ENCODE peak calls at places on chromosomes 12 and 14, in nine cellular contexts. One of them, this sample, is unnamed.

GRCh38 chr14:55609681-55610080 is 29.7 kb downstream of the KTN1 start:
- DNase-seq in endothelial cell of umbilical vein: peak; percentile 49
- DNase-seq in K562: no peak
- DNase-seq in A549: no peak
- DNase-seq in SK-N-SH: no peak
- DNase-seq in HCT116: no peak
- DNase-seq in HepG2: peak; percentile 13
- DNase-seq in H1: no peak
- DNase-seq in GM12878: no peak
- DNase-seq in this sample: no peak

GRCh38 chr14:105605501-105606304 is 79.3 kb downstream of the TMEM121 start:
- DNase-seq in endothelial cell of umbilical vein: no peak
- DNase-seq in K562: no peak
- DNase-seq in A549: no peak
- DNase-seq in SK-N-SH: no peak
- DNase-seq in HCT116: no peak
- DNase-seq in HepG2: no peak
- DNase-seq in H1: no peak
- DNase-seq in GM12878: no peak
- DNase-seq in this sample: no peak

GRCh38 chr12:30197392-30198047 is 413.8 kb upstream of the TMTC1 start:
- DNase-seq in endothelial cell of umbilical vein: no peak
- DNase-seq in K562: no peak
- DNase-seq in A549: no peak
- DNase-seq in SK-N-SH: no peak
- DNase-seq in HCT116: no peak
- DNase-seq in HepG2: no peak
- DNase-seq in H1: no peak
- DNase-seq in GM12878: no peak
- DNase-seq in this sample: no peak

GRCh38 chr12:71599213-71599612 is 64.4 kb downstream of the ZFC3H1 start:
- DNase-seq in endothelial cell of umbilical vein: no peak
- DNase-seq in K562: no peak
- DNase-seq in A549: no peak
- DNase-seq in SK-N-SH: no peak
- DNase-seq in HCT116: no peak
- DNase-seq in HepG2: no peak
- DNase-seq in H1: no peak
- DNase-seq in GM12878: no peak
- DNase-seq in this sample: no peak

GRCh38 chr12:93174473-93174872 is 203.3 kb upstream of the NUDT4 start:
- DNase-seq in endothelial cell of umbilical vein: no peak
- DNase-seq in K562: no peak
- DNase-seq in A549: no peak
- DNase-seq in SK-N-SH: no peak
- DNase-seq in HCT116: no peak
- DNase-seq in HepG2: no peak
- DNase-seq in H1: no peak
- DNase-seq in GM12878: no peak
- DNase-seq in this sample: peak; percentile 31

GRCh38 chr14:100874411-100875091 is 29.0 kb downstream of the RTL1 start:
- DNase-seq in endothelial cell of umbilical vein: no peak
- DNase-seq in K562: no peak
- DNase-seq in A549: no peak
- DNase-seq in SK-N-SH: no peak
- DNase-seq in HCT116: no peak
- DNase-seq in HepG2: no peak
- DNase-seq in H1: no peak
- DNase-seq in GM12878: no peak
- DNase-seq in this sample: no peak

GRCh38 chr14:24243336-24243836 is 963 bp upstream of the TINF2 start:
- DNase-seq in endothelial cell of umbilical vein: no peak
- DNase-seq in K562: no peak
- DNase-seq in A549: no peak
- DNase-seq in SK-N-SH: no peak
- DNase-seq in HCT116: no peak
- DNase-seq in HepG2: peak; percentile 72
- DNase-seq in H1: no peak
- DNase-seq in GM12878: no peak
- DNase-seq in this sample: peak; percentile 74

GRCh38 chr14:21014761-21015190 is 10.1 kb downstream of the NDRG2 start:
- DNase-seq in endothelial cell of umbilical vein: peak; percentile 83
- DNase-seq in K562: peak; percentile 61
- DNase-seq in A549: peak; percentile 76
- DNase-seq in SK-N-SH: peak; percentile 75
- DNase-seq in HCT116: peak; percentile 80
- DNase-seq in HepG2: peak; percentile 94
- DNase-seq in H1: peak; percentile 82
- DNase-seq in GM12878: peak; percentile 25
- DNase-seq in this sample: peak; percentile 87

GRCh38 chr14:34943506-34943905 is 39.3 kb upstream of the SRP54 start:
- DNase-seq in endothelial cell of umbilical vein: no peak
- DNase-seq in K562: no peak
- DNase-seq in A549: no peak
- DNase-seq in SK-N-SH: no peak
- DNase-seq in HCT116: no peak
- DNase-seq in HepG2: no peak
- DNase-seq in H1: no peak
- DNase-seq in GM12878: no peak
- DNase-seq in this sample: no peak

GRCh38 chr14:53744846-53745245 is 211.8 kb downstream of the BMP4 start:
- DNase-seq in endothelial cell of umbilical vein: no peak
- DNase-seq in K562: no peak
- DNase-seq in A549: no peak
- DNase-seq in SK-N-SH: no peak
- DNase-seq in HCT116: no peak
- DNase-seq in HepG2: peak; percentile 23
- DNase-seq in H1: no peak
- DNase-seq in GM12878: no peak
- DNase-seq in this sample: no peak

GRCh38 chr12:95634622-95635621 is 83.6 kb upstream of the USP44 start:
- DNase-seq in endothelial cell of umbilical vein: peak; percentile 100
- DNase-seq in K562: no peak
- DNase-seq in A549: no peak
- DNase-seq in SK-N-SH: no peak
- DNase-seq in HCT116: no peak
- DNase-seq in HepG2: peak; percentile 82
- DNase-seq in H1: no peak
- DNase-seq in GM12878: no peak
- DNase-seq in this sample: no peak

GRCh38 chr12:53053223-53054111 is 3.6 kb downstream of the TNS2 start:
- DNase-seq in endothelial cell of umbilical vein: peak; percentile 34
- DNase-seq in K562: no peak
- DNase-seq in A549: no peak
- DNase-seq in SK-N-SH: no peak
- DNase-seq in HCT116: peak; percentile 73
- DNase-seq in HepG2: peak; percentile 77
- DNase-seq in H1: no peak
- DNase-seq in GM12878: no peak
- DNase-seq in this sample: peak; percentile 52

GRCh38 chr14:23123419-23123818 is 4.4 kb upstream of the CEBPE start:
- DNase-seq in endothelial cell of umbilical vein: no peak
- DNase-seq in K562: peak; percentile 57
- DNase-seq in A549: no peak
- DNase-seq in SK-N-SH: peak; percentile 57
- DNase-seq in HCT116: no peak
- DNase-seq in HepG2: no peak
- DNase-seq in H1: no peak
- DNase-seq in GM12878: no peak
- DNase-seq in this sample: no peak

GRCh38 chr14:65057704-65058103 is 44.6 kb downstream of the MAX start:
- DNase-seq in endothelial cell of umbilical vein: no peak
- DNase-seq in K562: no peak
- DNase-seq in A549: no peak
- DNase-seq in SK-N-SH: no peak
- DNase-seq in HCT116: no peak
- DNase-seq in HepG2: no peak
- DNase-seq in H1: no peak
- DNase-seq in GM12878: no peak
- DNase-seq in this sample: no peak

GRCh38 chr12:48934312-48934706 is 9.0 kb upstream of the FKBP11 start:
- DNase-seq in endothelial cell of umbilical vein: no peak
- DNase-seq in K562: peak; percentile 25
- DNase-seq in A549: no peak
- DNase-seq in SK-N-SH: peak; percentile 33
- DNase-seq in HCT116: no peak
- DNase-seq in HepG2: peak; percentile 23
- DNase-seq in H1: no peak
- DNase-seq in GM12878: no peak
- DNase-seq in this sample: peak; percentile 40
- TF ChIP-seq CTCF in endothelial cell of umbilical vein: peak; percentile 11
- TF ChIP-seq CTCF in K562: peak; percentile 36
- TF ChIP-seq CTCF in A549: peak; percentile 41
- TF ChIP-seq CTCF in SK-N-SH: peak; percentile 35
- TF ChIP-seq CTCF in HCT116: peak; percentile 46
- TF ChIP-seq CTCF in HepG2: peak; percentile 50
- TF ChIP-seq CTCF in H1: peak; percentile 57
- TF ChIP-seq CTCF in GM12878: peak; percentile 14
- TF ChIP-seq CTCF in this sample: peak; percentile 52

GRCh38 chr12:132525011-132525832 is 35.3 kb downstream of the FBRSL1 start:
- DNase-seq in endothelial cell of umbilical vein: no peak
- DNase-seq in K562: no peak
- DNase-seq in A549: no peak
- DNase-seq in SK-N-SH: no peak
- DNase-seq in HCT116: no peak
- DNase-seq in HepG2: no peak
- DNase-seq in H1: no peak
- DNase-seq in GM12878: no peak
- DNase-seq in this sample: no peak

GRCh38 chr12:132525833-132526455 is 36.0 kb downstream of the FBRSL1 start:
- DNase-seq in endothelial cell of umbilical vein: no peak
- DNase-seq in K562: no peak
- DNase-seq in A549: no peak
- DNase-seq in SK-N-SH: no peak
- DNase-seq in HCT116: no peak
- DNase-seq in HepG2: no peak
- DNase-seq in H1: no peak
- DNase-seq in GM12878: no peak
- DNase-seq in this sample: no peak

GRCh38 chr12:132523576-132524331 is 33.8 kb downstream of the FBRSL1 start:
- DNase-seq in endothelial cell of umbilical vein: peak; percentile 28
- DNase-seq in K562: peak; percentile 81
- DNase-seq in A549: peak; percentile 92
- DNase-seq in SK-N-SH: peak; percentile 93
- DNase-seq in HCT116: no peak
- DNase-seq in HepG2: peak; percentile 32
- DNase-seq in H1: no peak
- DNase-seq in GM12878: no peak
- DNase-seq in this sample: peak; percentile 78

GRCh38 chr12:132522586-132523380 is 32.8 kb downstream of the FBRSL1 start:
- DNase-seq in endothelial cell of umbilical vein: no peak
- DNase-seq in K562: no peak
- DNase-seq in A549: no peak
- DNase-seq in SK-N-SH: no peak
- DNase-seq in HCT116: no peak
- DNase-seq in HepG2: no peak
- DNase-seq in H1: no peak
- DNase-seq in GM12878: no peak
- DNase-seq in this sample: no peak

DNA sequence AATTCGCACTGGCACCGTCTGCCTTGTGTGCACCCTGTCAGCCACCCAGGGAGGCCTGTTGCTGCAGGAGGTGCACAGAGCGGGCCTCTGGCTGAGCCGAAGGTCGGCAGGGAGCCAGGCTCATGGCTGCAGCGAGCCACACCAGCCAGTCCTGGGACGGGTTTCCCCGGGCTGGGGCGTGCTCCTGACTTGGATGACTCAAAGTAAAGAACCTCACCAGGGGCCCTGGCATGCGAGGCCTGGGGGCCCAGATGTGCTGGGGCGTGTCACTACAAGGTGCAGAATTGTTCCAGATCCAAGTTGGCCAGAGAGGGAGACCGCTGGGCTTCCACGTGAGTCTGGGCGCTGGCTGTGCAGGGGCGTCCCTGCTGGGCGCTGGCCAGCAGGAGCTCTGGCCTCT is 34.5 kb downstream of the FBRSL1 start:
- DNase-seq in endothelial cell of umbilical vein: no peak
- DNase-seq in K562: no peak
- DNase-seq in A549: peak; percentile 97
- DNase-seq in SK-N-SH: no peak
- DNase-seq in HCT116: no peak
- DNase-seq in HepG2: no peak
- DNase-seq in H1: no peak
- DNase-seq in GM12878: no peak
- DNase-seq in this sample: no peak
- TF ChIP-seq MAX in endothelial cell of umbilical vein: no peak
- TF ChIP-seq MAX in K562: no peak
- TF ChIP-seq MAX in A549: peak; percentile 92
- TF ChIP-seq MAX in SK-N-SH: no peak
- TF ChIP-seq MAX in HCT116: no peak
- TF ChIP-seq MAX in HepG2: no peak
- TF ChIP-seq MAX in H1: no peak
- TF ChIP-seq MAX in GM12878: no peak
- TF ChIP-seq MAX in this sample: no peak

GRCh38 chr12:44774815-44775411 is 101.2 kb downstream of the NELL2 start:
- DNase-seq in endothelial cell of umbilical vein: peak; percentile 41
- DNase-seq in K562: peak; percentile 30
- DNase-seq in A549: peak; percentile 3
- DNase-seq in SK-N-SH: peak; percentile 36
- DNase-seq in HCT116: peak; percentile 15
- DNase-seq in HepG2: peak; percentile 21
- DNase-seq in H1: peak; percentile 36
- DNase-seq in GM12878: no peak
- DNase-seq in this sample: peak; percentile 46
- H3K4me3 ChIP-seq in endothelial cell of umbilical vein: no peak overlapping the region
- H3K4me3 ChIP-seq in K562: no peak overlapping the region
- H3K4me3 ChIP-seq in A549: no peak overlapping the region
- H3K4me3 ChIP-seq in SK-N-SH: peak overlapping the region; percentile 22
- H3K4me3 ChIP-seq in HCT116: no peak overlapping the region
- H3K4me3 ChIP-seq in HepG2: no peak overlapping the region
- H3K4me3 ChIP-seq in H1: no peak overlapping the region
- H3K4me3 ChIP-seq in GM12878: no peak overlapping the region
- H3K4me3 ChIP-seq in this sample: no peak overlapping the region

DNA sequence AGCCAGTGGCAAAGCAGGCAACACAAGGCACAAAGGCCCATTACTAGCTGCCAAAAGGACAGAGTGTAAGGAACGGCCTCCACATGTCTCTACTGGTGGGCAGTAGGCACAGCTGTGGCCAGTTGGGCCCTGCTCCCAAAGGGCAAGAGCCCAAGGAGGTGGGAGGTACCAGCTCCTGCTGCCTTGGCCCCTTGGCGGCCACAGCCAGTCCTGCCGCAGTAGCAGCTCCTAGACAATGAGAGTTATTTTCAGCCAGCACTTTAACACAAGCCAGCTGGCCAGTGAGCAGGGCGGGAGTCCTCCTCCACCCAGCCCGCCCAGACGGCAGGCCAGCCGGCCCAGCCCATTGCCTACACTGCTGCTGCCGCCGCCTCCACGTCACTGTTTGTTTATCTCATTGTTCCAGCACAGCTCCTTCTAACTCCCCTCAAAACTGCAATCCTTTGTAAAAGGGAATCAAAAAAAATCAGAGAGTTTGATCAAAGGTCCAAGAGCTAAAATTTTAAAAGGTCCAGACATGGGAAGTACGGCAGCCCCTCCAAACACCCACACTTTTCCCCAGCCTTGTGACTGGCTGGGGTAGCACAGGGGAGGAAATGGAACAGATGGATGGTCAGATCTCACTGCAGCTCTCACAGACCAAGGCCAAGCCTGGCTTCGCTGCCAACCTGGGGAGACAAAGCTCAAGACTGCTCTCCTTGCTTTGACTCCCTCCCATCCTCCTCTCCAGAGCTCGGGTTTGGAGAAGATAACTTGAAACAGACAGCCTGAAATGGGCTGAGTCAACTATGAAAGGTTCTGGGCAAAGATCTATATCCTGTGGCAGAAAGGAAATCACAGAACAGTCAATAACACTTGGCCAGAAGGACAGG is 33.5 kb downstream of the FMNL3 start:
- DNase-seq in endothelial cell of umbilical vein: peak; percentile 98
- DNase-seq in K562: peak; percentile 88
- DNase-seq in A549: no peak
- DNase-seq in SK-N-SH: peak; percentile 89
- DNase-seq in HCT116: no peak
- DNase-seq in HepG2: peak; percentile 47
- DNase-seq in H1: no peak
- DNase-seq in GM12878: no peak
- DNase-seq in this sample: no peak
- TF ChIP-seq CTCF in endothelial cell of umbilical vein: peak; percentile 21
- TF ChIP-seq CTCF in K562: peak; percentile 46
- TF ChIP-seq CTCF in A549: no peak
- TF ChIP-seq CTCF in SK-N-SH: peak; percentile 44
- TF ChIP-seq CTCF in HCT116: no peak
- TF ChIP-seq CTCF in HepG2: no peak
- TF ChIP-seq CTCF in H1: no peak
- TF ChIP-seq CTCF in GM12878: no peak
- TF ChIP-seq CTCF in this sample: no peak